ENCODE peak calls at places on chromosomes 2 and 18, in six cellular contexts. S is stomach, T is IMR-90, Y is body of pancreas, Q is gastrocnemius medialis, G is GM23248. V is an unnamed sample.
A peak's percentile ranks its signal among the peaks of the same experiment; 100 is the strongest.

GRCh38 chr2:70959851-70960832 is 18.3 kb upstream of the ANKRD53 start:
- DNase-seq in S (peak; percentile 20), T (no peak), Y (peak; percentile 3), Q (no peak), G (no peak), V (no peak)

GRCh38 chr2:200223385-200223784 is 83.1 kb upstream of the SPATS2L start:
- DNase-seq in S (no peak), T (peak; percentile 28), Y (peak; percentile 14), Q (no peak), G (peak; percentile 39), V (peak; percentile 53)

GRCh38 chr18:35193313-35193712 is 47.5 kb upstream of the ZNF397 start:
- DNase-seq in S (no peak), T (no peak), Y (no peak), Q (no peak), G (no peak), V (no peak)

GRCh38 chr2:232368311-232368731 is 10.2 kb upstream of the ALPP start:
- DNase-seq in S (no peak), T (peak; percentile 34), Y (no peak), Q (no peak), G (peak; percentile 78), V (no peak)

GRCh38 chr2:29459445-29460179 is 344.4 kb downstream of the CLIP4 start:
- DNase-seq in S (no peak), T (peak; percentile 90), Y (no peak), Q (no peak), G (peak; percentile 90), V (no peak)

GRCh38 chr2:127226520-127227263 is 6.6 kb upstream of the CYP27C1 start:
- DNase-seq in S (peak; percentile 72), T (peak; percentile 95), Y (peak; percentile 56), Q (no peak), G (peak; percentile 91), V (no peak)

GRCh38 chr2:172452845-172453244 is 25.5 kb downstream of the ITGA6 start:
- DNase-seq in S (no peak), T (no peak), Y (no peak), Q (no peak), G (no peak), V (no peak)

GRCh38 chr2:224210495-224211472 is 171.7 kb upstream of the SERPINE2 start:
- DNase-seq in S (no peak), T (no peak), Y (no peak), Q (no peak), G (peak; percentile 29), V (no peak)

GRCh38 chr2:45554073-45554742 is 56.9 kb downstream of the SRBD1 start:
- DNase-seq in S (no peak), T (peak; percentile 62), Y (no peak), Q (no peak), G (peak; percentile 67), V (no peak)

GRCh38 chr2:28359222-28360065 is 33.2 kb upstream of the FOSL2 start:
- DNase-seq in S (peak; percentile 84), T (peak; percentile 66), Y (peak; percentile 30), Q (no peak), G (no peak), V (peak; percentile 59)

GRCh38 chr2:1972428-1972827 is 228.1 kb upstream of the PXDN start:
- DNase-seq in S (no peak), T (no peak), Y (peak; percentile 60), Q (no peak), G (peak; percentile 14), V (no peak)

GRCh38 chr2:53095227-53095626 is 672.4 kb upstream of the CHAC2 start:
- DNase-seq in S (no peak), T (no peak), Y (no peak), Q (no peak), G (no peak), V (no peak)

GRCh38 chr2:117523842-117524241 is 290.6 kb upstream of the DDX18 start:
- DNase-seq in S (no peak), T (no peak), Y (no peak), Q (no peak), G (no peak), V (no peak)

GRCh38 chr18:57915848-57916596 is 112.9 kb upstream of the ATP8B1 start:
- DNase-seq in S (no peak), T (peak; percentile 47), Y (peak; percentile 22), Q (no peak), G (no peak), V (no peak)

GRCh38 chr2:33494877-33495641 is 18.6 kb downstream of the RASGRP3 start:
- DNase-seq in S (no peak), T (no peak), Y (no peak), Q (no peak), G (no peak), V (no peak)

GRCh38 chr2:240999001-240999791 is 778 bp downstream of the SNED1 start:
- DNase-seq in S (peak; percentile 45), T (no peak), Y (peak; percentile 56), Q (no peak), G (peak; percentile 69), V (peak; percentile 80)
- H3K4me3 ChIP-seq in S (peak overlapping the region; percentile 62), T (peak overlapping the region; percentile 55), Y (no peak overlapping the region), Q (peak overlapping the region; percentile 71), G (peak overlapping the region; percentile 81), V (peak overlapping the region; percentile 85)

GRCh38 chr18:23652232-23652631 is 10.5 kb downstream of the ANKRD29 start:
- DNase-seq in S (no peak), T (no peak), Y (no peak), Q (no peak), G (no peak), V (no peak)
- H3K36me3 ChIP-seq in S (no peaks in the 10 kb centered on the region), T (no peaks in the 10 kb centered on the region), Y (no peaks in the 10 kb centered on the region), Q (no peaks in the 10 kb centered on the region), G (no peaks in the 10 kb centered on the region), V (no peaks in the 10 kb centered on the region)

GRCh38 chr2:113138428-113139322 is 11.3 kb downstream of the IL1RN start:
- DNase-seq in S (peak; percentile 50), T (peak; percentile 66), Y (peak; percentile 76), Q (no peak), G (peak; percentile 61), V (no peak)
- H3K27ac ChIP-seq in S (peak overlapping the region; percentile 68), T (no peak overlapping the region), Y (peak overlapping the region; percentile 25), Q (no peak overlapping the region), G (no peak overlapping the region), V (no peak overlapping the region)

DNA sequence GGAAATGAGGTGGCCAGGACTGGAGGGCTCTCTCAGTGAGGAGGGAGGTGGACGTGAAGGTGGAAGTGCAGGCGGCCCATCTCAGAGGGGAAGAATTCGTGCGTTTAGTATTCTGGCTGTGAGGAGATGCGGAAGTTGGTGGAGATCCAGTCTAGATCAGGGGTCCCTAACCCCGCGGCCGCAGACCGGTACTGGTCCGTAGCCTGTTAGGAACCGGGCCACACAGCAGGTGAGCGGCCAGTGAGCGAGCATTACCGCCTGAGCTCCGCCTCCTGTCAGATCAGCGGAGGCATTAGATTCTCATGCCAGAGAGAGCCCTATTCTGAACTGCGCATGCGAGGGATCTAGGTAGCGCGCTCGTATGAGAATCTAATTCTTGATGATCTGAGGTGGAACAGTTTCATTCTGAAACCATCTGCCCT is 1.6 kb upstream of the FHOD3 start:
- DNase-seq in S (no peak), T (no peak), Y (peak; percentile 48), Q (no peak), G (peak; percentile 31), V (no peak)
- H3K4me3 ChIP-seq in S (peak overlapping the region; percentile 84), T (no peak overlapping the region), Y (no peak overlapping the region), Q (peak overlapping the region; percentile 79), G (peak overlapping the region; percentile 87), V (peak overlapping the region; percentile 86)

DNA sequence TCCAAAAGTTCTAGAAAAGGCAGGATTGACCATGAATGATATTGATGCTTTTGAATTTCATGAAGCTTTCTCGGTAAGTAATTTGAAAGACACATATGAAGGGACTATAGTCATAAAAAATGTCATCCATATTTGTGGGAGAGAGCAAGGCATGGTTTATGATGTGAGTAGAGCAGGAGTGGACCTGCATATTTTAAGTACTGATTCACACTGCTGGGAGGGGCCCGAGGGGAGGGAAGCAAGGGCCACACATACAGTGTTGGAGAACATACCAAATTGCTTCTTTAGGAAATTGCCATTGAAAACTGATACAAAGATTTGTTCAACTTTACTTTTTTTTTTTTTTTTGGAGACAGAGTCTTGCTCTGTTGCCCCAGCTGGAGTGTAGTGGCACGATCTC is 39.4 kb downstream of the HADHB start:
- DNase-seq in S (no peak), T (peak; percentile 47), Y (no peak), Q (no peak), G (peak; percentile 57), V (no peak)
- H3K36me3 ChIP-seq in S (peaks cover 98% of the 10 kb centered on the region), T (peaks cover 32% of the 10 kb centered on the region), Y (peaks cover 36% of the 10 kb centered on the region), Q (peaks cover 9% of the 10 kb centered on the region), G (peaks cover 48% of the 10 kb centered on the region), V (peaks cover 26% of the 10 kb centered on the region)

GRCh38 chr2:144505245-144505801 is 14.6 kb downstream of the ZEB2 start:
- DNase-seq in S (no peak), T (no peak), Y (no peak), Q (no peak), G (peak; percentile 87), V (no peak)
- H3K27ac ChIP-seq in S (no peak overlapping the region), T (no peak overlapping the region), Y (no peak overlapping the region), Q (peak overlapping the region; percentile 96), G (peak overlapping the region; percentile 57), V (peak overlapping the region; percentile 96)